ENCODE peak calls at places on chromosome 21, in five cellular contexts. T is fibroblast of villous mesenchyme, I is K562, A is right lobe of liver, U is fibroblast of mammary gland. M is an unnamed sample.

GRCh38 chr21:14766241-14766640 is 220.1 kb upstream of the SAMSN1 start:
- DNase-seq in T (no peak), I (no peak), A (no peak), U (no peak), M (no peak)

GRCh38 chr21:41726970-41727783 is 39.7 kb downstream of the RIPK4 start:
- DNase-seq in T (peak), I (no peak), A (peak), U (peak), M (peak)

GRCh38 chr21:21436012-21436545 is 437.9 kb downstream of the NCAM2 start:
- DNase-seq in T (peak), I (no peak), A (no peak), U (no peak), M (peak)

GRCh38 chr21:42107881-42108553 is 36.9 kb downstream of the UMODL1 start:
- DNase-seq in T (peak), I (peak), A (peak), U (peak), M (peak)

GRCh38 chr21:38639782-38640750 is 141.8 kb upstream of the ERG start:
- DNase-seq in T (no peak), I (no peak), A (no peak), U (no peak), M (no peak)

GRCh38 chr21:42375966-42376337 is 9.6 kb upstream of the TFF1 start:
- DNase-seq in T (no peak), I (no peak), A (no peak), U (no peak), M (no peak)

GRCh38 chr21:38824124-38824822 is 18.5 kb downstream of the ETS2 start:
- DNase-seq in T (peak), I (no peak), A (peak), U (peak), M (no peak)

GRCh38 chr21:39860600-39860999 is 6.6 kb upstream of the PCP4 start:
- DNase-seq in T (no peak), I (no peak), A (no peak), U (no peak), M (no peak)

GRCh38 chr21:42569732-42570301 is 56.2 kb downstream of the SLC37A1 start:
- DNase-seq in T (no peak), I (no peak), A (peak), U (no peak), M (no peak)

GRCh38 chr21:41960386-41960785 is 6.6 kb upstream of the C2CD2 start:
- DNase-seq in T (no peak), I (no peak), A (no peak), U (no peak), M (no peak)

GRCh38 chr21:44295163-44295601 is 4.7 kb upstream of the PFKL start:
- DNase-seq in T (no peak), I (no peak), A (no peak), U (no peak), M (no peak)

GRCh38 chr21:37670883-37671282 is 245.4 kb downstream of the KCNJ6 start:
- DNase-seq in T (peak), I (no peak), A (no peak), U (peak), M (peak)

GRCh38 chr21:20443558-20444155 is 554.6 kb upstream of the NCAM2 start:
- DNase-seq in T (no peak), I (peak), A (no peak), U (no peak), M (no peak)

GRCh38 chr21:44353200-44353970 is at the start of gene TRPM2:
- DNase-seq in T (peak), I (no peak), A (peak), U (peak), M (peak)

GRCh38 chr21:19913995-19914394 is 1084.2 kb upstream of the NCAM2 start:
- DNase-seq in T (no peak), I (no peak), A (no peak), U (no peak), M (no peak)

GRCh38 chr21:18840239-18840638 is 436.7 kb upstream of the TMPRSS15 start:
- DNase-seq in T (peak), I (no peak), A (no peak), U (no peak), M (no peak)

GRCh38 chr21:42654179-42654912 is 925 bp downstream of the PDE9A start:
- DNase-seq in T (peak), I (no peak), A (peak), U (no peak), M (no peak)

GRCh38 chr21:41845310-41846032 is 33.7 kb downstream of the PRDM15 start:
- DNase-seq in T (no peak), I (peak), A (no peak), U (peak), M (peak)

GRCh38 chr21:41446571-41446970 is 20.5 kb downstream of the MX1 start:
- DNase-seq in T (peak), I (no peak), A (no peak), U (no peak), M (no peak)

GRCh38 chr21:31284797-31285397 is 59.2 kb downstream of the TIAM1 start:
- DNase-seq in T (no peak), I (no peak), A (no peak), U (peak), M (peak)

GRCh38 chr21:20739421-20739820 is 258.8 kb upstream of the NCAM2 start:
- DNase-seq in T (no peak), I (peak), A (no peak), U (no peak), M (no peak)

GRCh38 chr21:31220567-31220966 is 123.5 kb downstream of the TIAM1 start:
- DNase-seq in T (no peak), I (no peak), A (no peak), U (peak), M (peak)

GRCh38 chr21:41611966-41612606 is 104.1 kb upstream of the TMPRSS2 start:
- DNase-seq in T (no peak), I (peak), A (no peak), U (peak), M (no peak)

GRCh38 chr21:42562816-42563215 is 49.2 kb downstream of the SLC37A1 start:
- DNase-seq in T (no peak), I (no peak), A (peak), U (no peak), M (no peak)

GRCh38 chr21:42542596-42542995 is 28.9 kb downstream of the SLC37A1 start:
- DNase-seq in T (no peak), I (no peak), A (no peak), U (no peak), M (no peak)

GRCh38 chr21:25464275-25464674 is 143.0 kb downstream of the MRPL39 start:
- DNase-seq in T (no peak), I (no peak), A (no peak), U (peak), M (peak)

GRCh38 chr21:24941316-24942185 is 665.7 kb downstream of the MRPL39 start:
- DNase-seq in T (no peak), I (no peak), A (no peak), U (no peak), M (no peak)

GRCh38 chr21:28804089-28804670 is 188.5 kb downstream of the LTN1 start:
- DNase-seq in T (peak), I (no peak), A (no peak), U (no peak), M (peak)
- H3K4me3 ChIP-seq in T (no peak), I (no peak), A (no peak), U (no peak), M (no peak)

GRCh38 chr21:32990666-32991065 is 35.1 kb upstream of the OLIG2 start:
- DNase-seq in T (no peak), I (no peak), A (no peak), U (no peak), M (no peak)

GRCh38 chr21:32993894-32994293 is 31.8 kb upstream of the OLIG2 start:
- DNase-seq in T (no peak), I (no peak), A (no peak), U (no peak), M (no peak)

GRCh38 chr21:32991299-32991850 is 34.4 kb upstream of the OLIG2 start:
- DNase-seq in T (no peak), I (no peak), A (no peak), U (no peak), M (no peak)

DNA sequence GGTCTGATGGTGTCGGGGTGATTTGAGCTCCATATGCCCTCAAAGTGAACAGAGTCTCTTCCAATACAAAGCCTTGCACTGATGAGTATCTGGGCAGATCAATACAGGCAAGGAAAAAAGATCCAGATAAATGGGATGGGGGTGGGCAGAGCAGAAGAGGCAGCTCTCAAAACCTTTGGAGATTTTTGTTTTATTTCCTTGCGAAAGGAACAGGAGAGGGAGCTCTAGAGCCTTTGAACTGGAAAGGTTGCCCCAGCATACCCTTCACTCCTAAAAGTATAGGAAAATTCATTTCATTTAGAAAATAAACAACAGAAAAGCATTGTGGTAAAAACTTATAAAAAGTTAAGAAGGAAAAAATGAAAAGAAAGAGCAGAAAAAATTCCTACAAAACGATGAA is 31.4 kb upstream of the OLIG2 start:
- DNase-seq in T (peak), I (peak), A (no peak), U (peak), M (peak)
- TF ChIP-seq CTCF in T (peak), I (peak), A (peak), U (peak), M (peak)

GRCh38 chr21:16070207-16070651 is 340.4 kb downstream of the USP25 start:
- DNase-seq in T (no peak), I (no peak), A (no peak), U (peak), M (no peak)
- H3K4me3 ChIP-seq in T (peak), I (no peak), A (no peak), U (peak), M (no peak)

DNA sequence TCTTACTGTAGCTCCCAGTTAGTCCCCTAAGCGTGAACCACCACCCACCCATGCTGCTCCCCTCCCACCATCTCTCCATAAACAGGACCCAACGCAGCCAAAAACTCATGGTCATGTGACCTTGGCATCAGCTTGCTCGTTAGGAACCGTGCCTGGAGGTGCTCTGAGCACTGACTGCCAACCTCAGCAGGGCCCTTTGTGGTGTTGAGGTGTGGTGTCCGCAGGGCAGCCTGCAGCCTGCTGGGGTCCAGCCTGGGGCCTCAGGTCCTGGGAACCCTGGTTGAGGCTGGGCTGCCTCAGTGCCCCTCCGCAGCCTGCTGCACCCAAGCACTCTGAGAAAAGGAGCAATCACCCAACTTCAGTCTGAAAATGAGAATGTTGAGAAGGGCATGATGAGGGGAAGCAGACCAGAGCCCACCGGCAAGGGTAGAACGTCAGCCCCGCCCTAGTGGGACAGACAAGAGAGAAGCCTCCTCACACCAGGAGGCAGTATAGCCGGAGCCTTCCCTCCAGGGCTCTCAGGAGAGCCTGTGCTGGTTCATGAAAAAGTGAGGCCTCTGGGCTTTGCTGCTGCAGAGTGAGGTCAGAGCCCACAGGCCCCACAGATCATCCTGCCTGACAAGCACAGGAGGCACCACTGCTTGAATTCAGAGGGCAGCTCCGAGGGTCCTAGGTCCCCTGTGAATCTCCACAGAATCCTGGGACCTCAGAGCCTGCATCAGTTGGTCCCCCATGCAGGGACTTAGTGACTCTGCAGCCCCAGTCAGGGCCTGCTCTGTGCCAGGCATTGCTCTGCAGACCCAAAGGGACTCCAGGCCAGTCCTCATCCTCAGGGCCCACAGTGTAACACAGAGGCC is 4.9 kb upstream of the COL6A2 start:
- DNase-seq in T (no peak), I (no peak), A (no peak), U (peak), M (no peak)
- TF ChIP-seq CTCF in T (peak), I (no peak), A (no peak), U (peak), M (peak)

GRCh38 chr21:36589352-36589971 is 109.5 kb upstream of the SIM2 start:
- DNase-seq in T (peak), I (peak), A (peak), U (peak), M (peak)
- H3K4me3 ChIP-seq in T (no peak), I (no peak), A (no peak), U (no peak), M (no peak)

GRCh38 chr21:16534408-16535099 is 804.8 kb downstream of the USP25 start:
- DNase-seq in T (peak), I (no peak), A (no peak), U (peak), M (peak)
- TF ChIP-seq CTCF in T (no peak), I (no peak), A (no peak), U (no peak), M (no peak)

GRCh38 chr21:26487981-26488480 is 85.1 kb downstream of the CYYR1 start:
- DNase-seq in T (no peak), I (no peak), A (no peak), U (no peak), M (no peak)
- H3K4me3 ChIP-seq in T (no peak), I (no peak), A (no peak), U (no peak), M (no peak)

DNA sequence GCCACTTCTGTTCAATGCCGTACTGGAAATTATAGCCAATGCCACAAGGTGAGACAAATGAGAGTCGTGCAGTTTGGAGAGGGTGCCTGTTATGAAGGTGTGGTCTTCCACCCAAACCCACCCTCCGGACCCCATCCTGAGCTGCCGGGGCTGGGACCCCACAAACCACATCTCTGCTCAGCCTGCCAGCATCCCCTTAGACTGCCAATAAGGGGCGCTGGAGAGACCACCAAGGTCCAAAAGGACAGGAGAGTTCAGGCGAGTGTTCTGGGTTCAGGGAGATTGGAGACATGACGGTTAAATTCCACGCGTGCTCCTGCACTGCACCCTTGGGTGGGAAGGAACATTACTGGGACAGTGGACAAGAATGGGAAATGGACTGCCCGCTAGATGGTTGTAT is 48.7 kb upstream of the COL18A1 start:
- DNase-seq in T (no peak), I (no peak), A (peak), U (no peak), M (no peak)
- TF ChIP-seq CTCF in T (peak), I (peak), A (no peak), U (peak), M (no peak)

GRCh38 chr21:36477559-36477958 is 2.4 kb downstream of the CLDN14 start:
- DNase-seq in T (no peak), I (no peak), A (no peak), U (no peak), M (no peak)
- H3K4me3 ChIP-seq in T (no peak), I (no peak), A (peak), U (no peak), M (no peak)

GRCh38 chr21:34073749-34074282 is 438 bp downstream of the MRPS6 start:
- DNase-seq in T (no peak), I (peak), A (peak), U (no peak), M (peak)

GRCh38 chr21:34075760-34076159 is 2.4 kb downstream of the MRPS6 start:
- DNase-seq in T (peak), I (no peak), A (no peak), U (no peak), M (no peak)

GRCh38 chr21:34073032-34073748 is at the start of the genes MRPS6 and SLC5A3:
- DNase-seq in T (peak), I (peak), A (peak), U (peak), M (peak)

GRCh38 chr21:34075099-34075425 is 1.7 kb downstream of the MRPS6 start:
- DNase-seq in T (no peak), I (no peak), A (no peak), U (no peak), M (no peak)

GRCh38 chr21:34074283-34075098 is 1.1 kb downstream of the MRPS6 start:
- DNase-seq in T (no peak), I (no peak), A (no peak), U (no peak), M (no peak)
- TF ChIP-seq CTCF in T (no peak), I (no peak), A (no peak), U (no peak), M (no peak)